ENCODE peak calls at places on chromosomes 11 and 22, in eight cellular contexts. K, N, E, X, G, O, U and T are unnamed samples.

GRCh38 chr11:8219257-8220021 is 44.2 kb downstream of the LMO1 start:
- DNase-seq in N (no peak), G (peak; percentile 6), K (peak; percentile 70), U (peak; percentile 57), O (peak; percentile 37), E (no peak), X (peak; percentile 24), T (no peak)

GRCh38 chr11:36452231-36452630 is 57.8 kb downstream of the TRAF6 start:
- DNase-seq in E (no peak), N (no peak), G (no peak), K (no peak), X (no peak), U (peak; percentile 59), O (no peak), T (no peak)

GRCh38 chr11:84719935-84720577 is 907.1 kb downstream of the DLG2 start:
- DNase-seq in O (no peak), U (no peak), E (no peak), K (peak; percentile 7), N (no peak), G (no peak), X (peak; percentile 31), T (peak; percentile 22)

GRCh38 chr11:112968988-112969714 is 7.9 kb downstream of the NCAM1 start:
- DNase-seq in K (no peak), G (no peak), X (no peak), E (no peak), N (no peak), O (no peak), U (peak; percentile 8), T (no peak)

GRCh38 chr11:45974806-45975205 is 52.4 kb downstream of the LARGE2 start:
- DNase-seq in K (no peak), O (peak; percentile 7), X (no peak), G (no peak), E (no peak), U (peak; percentile 60), N (no peak), T (no peak)

GRCh38 chr11:16917941-16918340 is 96.3 kb downstream of the PLEKHA7 start:
- DNase-seq in G (no peak), U (no peak), X (no peak), N (no peak), E (no peak), O (no peak), K (no peak), T (no peak)

GRCh38 chr11:1868636-1869291 is 15.9 kb downstream of the LSP1 start:
- DNase-seq in O (no peak), X (peak; percentile 31), U (no peak), N (no peak), E (no peak), K (no peak), G (no peak), T (no peak)

GRCh38 chr11:93902921-93903320 is 52.5 kb upstream of the VSTM5 start:
- DNase-seq in N (no peak), G (no peak), X (no peak), E (no peak), O (no peak), U (no peak), K (no peak), T (no peak)

GRCh38 chr22:45212992-45213751 is 27.5 kb downstream of the KIAA0930 start:
- DNase-seq in E (peak; percentile 85), U (peak; percentile 70), G (no peak), X (peak; percentile 59), N (no peak), K (peak; percentile 27), O (peak; percentile 53), T (no peak)

GRCh38 chr11:2651826-2652237 is 48.0 kb downstream of the KCNQ1OT1 start:
- DNase-seq in G (no peak), U (no peak), X (no peak), O (no peak), E (no peak), K (no peak), N (no peak), T (no peak)

GRCh38 chr22:36546932-36547331 is 18.0 kb upstream of the EIF3D start:
- DNase-seq in E (no peak), O (peak; percentile 89), X (no peak), K (no peak), G (no peak), N (no peak), U (peak; percentile 59), T (no peak)

GRCh38 chr11:12705874-12706273 is 31.7 kb downstream of the TEAD1 start:
- DNase-seq in E (no peak), O (no peak), K (no peak), U (peak; percentile 47), X (no peak), N (no peak), G (no peak), T (no peak)

GRCh38 chr22:33056108-33056507 is 2.1 kb downstream of the SYN3 start:
- DNase-seq in N (no peak), K (no peak), G (no peak), E (no peak), O (no peak), X (no peak), U (no peak), T (no peak)

GRCh38 chr11:8604078-8604723 is 10.2 kb upstream of the STK33 start:
- DNase-seq in U (peak; percentile 100), G (no peak), O (peak; percentile 100), E (peak; percentile 73), N (no peak), K (peak; percentile 67), X (peak; percentile 63), T (peak; percentile 56)

GRCh38 chr11:1943977-1944376 is 3.2 kb upstream of the MRPL23 start:
- DNase-seq in E (no peak), O (no peak), X (peak; percentile 40), K (peak; percentile 2), U (peak; percentile 32), N (peak; percentile 62), G (no peak), T (peak; percentile 1)

GRCh38 chr11:92383430-92383829 is 158.8 kb downstream of the FAT3 start:
- DNase-seq in E (no peak), U (peak; percentile 30), K (no peak), X (no peak), G (no peak), N (no peak), O (peak; percentile 64), T (no peak)

GRCh38 chr11:112279901-112280267 is 19.2 kb upstream of the PLET1 start:
- DNase-seq in U (peak; percentile 55), G (peak; percentile 71), E (no peak), N (peak; percentile 86), O (no peak), K (peak; percentile 70), X (peak; percentile 82), T (peak; percentile 75)

GRCh38 chr22:35051791-35052190 is 14.2 kb upstream of the ISX start:
- DNase-seq in K (no peak), E (no peak), O (no peak), N (no peak), X (no peak), G (no peak), U (no peak), T (no peak)

GRCh38 chr22:49632199-49633009 is 195.3 kb downstream of the BRD1 start:
- DNase-seq in G (no peak), N (no peak), K (peak; percentile 37), E (no peak), X (peak; percentile 51), O (no peak), U (peak; percentile 2), T (peak; percentile 82)
- TF ChIP-seq CTCF in G (no peak), N (peak; percentile 35), K (peak; percentile 63), E (peak; percentile 89), X (peak; percentile 86), O (peak; percentile 62), U (peak; percentile 33), T (peak; percentile 98)

DNA sequence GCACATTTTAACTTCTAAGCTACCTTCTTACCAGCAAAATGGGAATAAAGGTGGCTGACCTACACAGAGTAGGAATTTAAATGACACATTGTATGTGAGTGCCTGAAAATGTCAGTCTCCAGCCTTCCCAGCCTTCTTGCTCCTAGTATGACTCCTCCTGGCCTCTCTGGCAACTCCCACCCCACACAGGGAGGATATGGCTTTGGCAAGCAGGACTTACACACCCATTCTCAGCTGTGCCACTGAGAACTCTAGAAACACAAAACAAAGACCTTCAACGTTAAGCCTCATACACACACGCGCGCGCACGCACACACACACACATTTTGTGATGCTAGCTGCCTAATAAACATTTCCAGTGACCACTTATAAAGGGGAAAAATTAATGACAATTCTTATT is 65.8 kb downstream of the PACSIN2 start:
- DNase-seq in G (no peak), K (no peak), E (no peak), N (peak; percentile 62), U (peak; percentile 70), O (no peak), X (no peak), T (no peak)
- TF ChIP-seq CTCF in G (no peak), K (no peak), E (no peak), N (no peak), U (no peak), O (no peak), X (no peak), T (no peak)

GRCh38 chr11:61694971-61695706 is 14.9 kb downstream of the DAGLA start:
- DNase-seq in U (no peak), N (peak; percentile 87), O (no peak), K (peak; percentile 43), E (peak; percentile 76), G (no peak), X (peak; percentile 75), T (no peak)
- TF ChIP-seq CTCF in U (peak; percentile 33), N (no peak), O (peak; percentile 27), K (peak; percentile 27), E (peak; percentile 48), G (no peak), X (peak; percentile 15), T (peak; percentile 49)

GRCh38 chr11:108135845-108136599 is 14.7 kb downstream of the ACAT1 start:
- DNase-seq in X (no peak), U (peak; percentile 51), K (no peak), E (no peak), G (no peak), N (no peak), O (peak; percentile 54), T (no peak)
- TF ChIP-seq CTCF in X (no peak), U (peak; percentile 13), K (no peak), E (peak; percentile 25), G (peak; percentile 23), N (no peak), O (peak; percentile 65), T (peak; percentile 44)

GRCh38 chr22:29334696-29335344 is 19.3 kb upstream of the RASL10A start:
- DNase-seq in N (no peak), E (no peak), X (no peak), G (no peak), O (no peak), U (no peak), K (no peak), T (no peak)
- TF ChIP-seq CTCF in N (no peak), E (no peak), X (no peak), G (no peak), O (no peak), U (no peak), K (no peak), T (no peak)

GRCh38 chr11:120646206-120646605 is 134.7 kb downstream of the GRIK4 start:
- DNase-seq in K (no peak), G (no peak), X (no peak), O (no peak), E (no peak), U (no peak), N (no peak), T (no peak)
- TF ChIP-seq CTCF in K (no peak), G (no peak), X (no peak), O (no peak), E (no peak), U (no peak), N (no peak), T (no peak)

GRCh38 chr22:28935713-28936112 is 52.3 kb downstream of the ZNRF3 start:
- DNase-seq in O (no peak), G (no peak), U (no peak), N (no peak), K (no peak), X (no peak), E (no peak), T (no peak)
- TF ChIP-seq CTCF in O (peak; percentile 67), G (no peak), U (peak; percentile 55), N (no peak), K (no peak), X (peak; percentile 17), E (no peak), T (peak; percentile 51)